ENCODE peak calls at places on chromosome 21, in six cellular contexts. J is Caco-2, W is right lobe of liver, G is AG10803, E is ascending aorta, Z is heart right ventricle. A is an unnamed sample.

GRCh38 chr21:29305561-29305960 is 6.8 kb downstream of the BACH1 start:
- DNase-seq in E (no peak), J (no peak), Z (no peak), G (no peak), W (no peak), A (no peak)

GRCh38 chr21:39175154-39175553 is 8.1 kb downstream of the PSMG1 start:
- DNase-seq in J (no peak), W (no peak), Z (no peak), G (peak; percentile 30), E (no peak), A (no peak)

GRCh38 chr21:19420607-19421006 is 1017.0 kb upstream of the TMPRSS15 start:
- DNase-seq in G (no peak), E (no peak), W (no peak), J (no peak), Z (no peak), A (no peak)

GRCh38 chr21:36976882-36977651 is 10.6 kb upstream of the HLCS start:
- DNase-seq in W (no peak), Z (peak; percentile 35), E (no peak), G (peak; percentile 73), J (peak; percentile 60), A (peak; percentile 34)

GRCh38 chr21:43639470-43640178 is 19.7 kb downstream of the HSF2BP start:
- DNase-seq in J (no peak), Z (no peak), E (no peak), W (no peak), G (peak; percentile 92), A (no peak)

GRCh38 chr21:44854391-44854663 is 19.2 kb downstream of the PTTG1IP start:
- DNase-seq in J (no peak), G (no peak), E (no peak), Z (no peak), W (no peak), A (no peak)

GRCh38 chr21:35217504-35218060 is 168.5 kb upstream of the RUNX1 start:
- DNase-seq in W (no peak), G (peak; percentile 95), J (peak; percentile 90), Z (no peak), E (no peak), A (no peak)

GRCh38 chr21:43273708-43274021 is 104.9 kb downstream of the CRYAA start:
- DNase-seq in E (no peak), Z (no peak), J (no peak), W (no peak), G (no peak), A (no peak)

GRCh38 chr21:26169611-26170470 is 729 bp downstream of the APP start:
- DNase-seq in J (peak; percentile 63), G (peak; percentile 60), Z (peak; percentile 59), W (peak; percentile 66), E (peak; percentile 76), A (peak; percentile 46)

GRCh38 chr21:25465263-25465662 is 142.0 kb downstream of the MRPL39 start:
- DNase-seq in W (no peak), E (no peak), Z (no peak), J (no peak), G (no peak), A (no peak)

GRCh38 chr21:45161039-45161945 is 86.9 kb downstream of the ADARB1 start:
- DNase-seq in E (no peak), Z (no peak), J (no peak), W (no peak), G (no peak), A (no peak)

GRCh38 chr21:29343517-29343916 is 44.8 kb downstream of the BACH1 start:
- DNase-seq in Z (no peak), J (no peak), E (no peak), W (no peak), G (peak; percentile 74), A (no peak)

GRCh38 chr21:43272591-43272990 is 103.8 kb downstream of the CRYAA start:
- DNase-seq in W (no peak), Z (no peak), E (no peak), G (no peak), J (no peak), A (no peak)

GRCh38 chr21:26170471-26171309 is at the start of gene APP:
- DNase-seq in E (peak; percentile 90), J (peak; percentile 75), Z (peak; percentile 89), G (peak; percentile 73), W (peak; percentile 89), A (peak; percentile 85)

GRCh38 chr21:41847066-41847804 is 31.9 kb downstream of the PRDM15 start:
- DNase-seq in G (peak; percentile 62), Z (no peak), W (no peak), E (no peak), J (no peak), A (no peak)
- TF ChIP-seq CTCF in G (peak; percentile 44), Z (no peak), W (no peak), E (no peak), J (no peak), A (no peak)

GRCh38 chr21:46285761-46286667 is at the start of gene YBEY:
- DNase-seq in Z (peak; percentile 91), W (peak; percentile 90), J (peak; percentile 93), E (peak; percentile 92), G (peak; percentile 91), A (peak; percentile 84)
- TF ChIP-seq CTCF in Z (peak; percentile 56), W (peak; percentile 29), J (peak; percentile 10), E (peak; percentile 34), G (peak; percentile 42), A (peak; percentile 62)

GRCh38 chr21:27803571-27803970 is 836.7 kb upstream of the ADAMTS5 start:
- DNase-seq in J (no peak), E (no peak), W (no peak), G (no peak), Z (no peak), A (no peak)

GRCh38 chr21:27799861-27800260 is 833.0 kb upstream of the ADAMTS5 start:
- DNase-seq in G (peak; percentile 24), J (no peak), Z (no peak), W (no peak), E (no peak), A (no peak)

GRCh38 chr21:27805696-27806095 is 838.8 kb upstream of the ADAMTS5 start:
- DNase-seq in G (no peak), Z (no peak), W (no peak), J (no peak), E (no peak), A (no peak)

GRCh38 chr21:27804515-27804914 is 837.6 kb upstream of the ADAMTS5 start:
- DNase-seq in Z (peak; percentile 33), E (no peak), W (no peak), G (peak; percentile 67), J (no peak), A (no peak)

GRCh38 chr21:27802816-27803475 is 836.1 kb upstream of the ADAMTS5 start:
- DNase-seq in W (no peak), Z (peak; percentile 36), G (peak; percentile 56), E (no peak), J (no peak), A (peak; percentile 36)
- TF ChIP-seq CTCF in W (peak; percentile 44), Z (peak; percentile 59), G (peak; percentile 85), E (peak; percentile 16), J (peak; percentile 55), A (peak; percentile 65)

DNA sequence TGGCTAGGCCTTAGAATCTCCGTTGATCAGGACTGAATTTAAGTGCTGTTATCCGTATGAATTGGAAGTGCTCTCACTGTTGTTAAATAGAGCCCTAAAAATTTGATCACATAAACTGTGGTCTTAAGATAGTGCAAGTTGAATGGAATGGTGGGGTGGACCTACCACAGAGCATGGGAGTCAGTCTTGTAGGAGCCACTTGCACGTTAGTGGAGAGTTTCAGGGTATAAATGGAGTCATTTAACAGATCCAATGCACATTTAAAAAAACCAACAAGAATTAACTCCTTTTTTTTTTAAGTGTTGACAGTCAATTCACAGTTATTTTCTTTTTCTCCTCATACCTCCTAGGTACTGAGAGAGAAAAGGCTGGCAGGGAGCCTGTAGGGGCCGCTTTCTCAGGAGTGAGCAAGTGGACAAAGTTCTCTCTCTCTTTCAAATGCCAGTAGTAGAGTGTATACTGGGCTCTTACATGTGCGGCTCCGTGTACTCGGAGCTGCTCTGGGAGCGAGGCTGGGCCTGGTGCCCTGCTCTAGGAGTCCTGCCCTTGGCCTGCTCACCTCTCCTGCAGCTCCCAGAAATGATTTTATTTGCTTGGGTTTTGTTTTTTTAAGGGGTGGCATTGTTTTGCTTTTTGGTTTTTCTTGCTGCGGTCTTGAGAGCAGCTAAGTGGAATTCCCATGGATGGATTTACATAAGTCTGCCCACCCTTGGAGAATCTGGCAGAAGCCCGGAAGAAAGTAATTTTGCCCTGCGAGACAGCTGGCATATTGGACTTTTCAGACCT is 91.3 kb downstream of the ATP5PO start:
- DNase-seq in J (no peak), G (peak; percentile 9), E (no peak), Z (no peak), W (no peak), A (no peak)
- TF ChIP-seq CTCF in J (no peak), G (no peak), E (no peak), Z (no peak), W (no peak), A (no peak)

GRCh38 chr21:30831194-30831765 is 1.7 kb upstream of the KRTAP7-1 start:
- DNase-seq in J (no peak), Z (no peak), G (no peak), W (no peak), E (no peak), A (peak; percentile 12)
- TF ChIP-seq CTCF in J (peak; percentile 59), Z (peak; percentile 39), G (peak; percentile 21), W (peak; percentile 41), E (no peak), A (peak; percentile 72)